ENCODE peak calls at places on chromosomes 16 and 17, in seven cellular contexts. P is RWPE1, N is GM10248, V is psoas muscle, S is LNCaP clone FGC, H is AG04450, Y is progenitor cell of endocrine pancreas. E is an unnamed sample.

GRCh38 chr17:76092526-76093413 is 10.8 kb downstream of the EXOC7 start:
- DNase-seq in P (no peak), N (no peak), H (no peak), Y (no peak), V (no peak), S (no peak), E (no peak)

GRCh38 chr17:45132302-45132568 is at the start of gene PLCD3:
- DNase-seq in Y (no peak), P (no peak), S (no peak), N (no peak), H (no peak), V (no peak), E (no peak)

GRCh38 chr16:85148959-85149358 is 36.7 kb upstream of the CIBAR2 start:
- DNase-seq in H (no peak), P (no peak), N (no peak), V (no peak), S (peak; percentile 78), Y (no peak), E (no peak)

GRCh38 chr16:50309156-50309526 is 42.8 kb downstream of the ADCY7 start:
- DNase-seq in N (no peak), S (no peak), P (no peak), V (no peak), Y (no peak), H (no peak), E (no peak)

GRCh38 chr17:50865060-50865867 is 890 bp downstream of the TOB1 start:
- DNase-seq in Y (peak; percentile 22), N (peak; percentile 56), H (no peak), P (peak; percentile 39), V (peak; percentile 90), S (no peak), E (peak; percentile 34)

GRCh38 chr17:36132421-36132831 is 28.8 kb downstream of the CCL4 start:
- DNase-seq in H (no peak), Y (no peak), V (no peak), P (no peak), N (no peak), S (no peak), E (no peak)

GRCh38 chr16:66357523-66357928 is 9.0 kb upstream of the CDH5 start:
- DNase-seq in S (peak; percentile 41), V (no peak), N (peak; percentile 71), H (peak; percentile 62), Y (no peak), P (peak; percentile 74), E (peak; percentile 72)

GRCh38 chr17:73493212-73493814 is 150.9 kb downstream of the SDK2 start:
- DNase-seq in H (no peak), S (no peak), V (no peak), P (no peak), Y (no peak), N (no peak), E (no peak)

GRCh38 chr16:8785408-8785807 is 12.0 kb downstream of the TMEM186 start:
- DNase-seq in P (no peak), H (no peak), V (no peak), S (no peak), N (no peak), Y (no peak), E (no peak)

GRCh38 chr17:43536236-43537088 is 9.7 kb downstream of the ETV4 start:
- DNase-seq in S (no peak), V (no peak), Y (no peak), H (no peak), P (peak; percentile 55), N (no peak), E (no peak)

GRCh38 chr17:18186271-18186982 is 2.8 kb downstream of the ALKBH5 start:
- DNase-seq in N (no peak), P (no peak), H (no peak), V (no peak), S (no peak), Y (no peak), E (no peak)

GRCh38 chr17:56499799-56500388 is 93.6 kb upstream of the NOG start:
- DNase-seq in P (no peak), V (no peak), H (no peak), S (peak; percentile 15), Y (no peak), N (no peak), E (peak; percentile 57)

GRCh38 chr17:51667722-51668083 is 407.4 kb downstream of the UTP18 start:
- DNase-seq in Y (no peak), V (no peak), H (no peak), S (no peak), P (no peak), N (no peak), E (no peak)

GRCh38 chr16:11431915-11432465 is 86.7 kb downstream of the RMI2 start:
- DNase-seq in V (no peak), N (no peak), Y (no peak), S (no peak), H (no peak), P (no peak), E (no peak)

GRCh38 chr16:67736858-67737257 is 17.7 kb upstream of the GFOD2 start:
- DNase-seq in P (no peak), H (no peak), S (no peak), N (no peak), V (no peak), Y (no peak), E (no peak)

GRCh38 chr16:67296422-67296821 is 17.1 kb downstream of the PLEKHG4 start:
- DNase-seq in N (no peak), V (no peak), P (no peak), H (no peak), S (no peak), Y (no peak), E (no peak)

GRCh38 chr16:81778861-81779539 is at the start of gene PLCG2:
- DNase-seq in P (peak; percentile 82), H (no peak), V (peak; percentile 76), Y (peak; percentile 56), N (peak; percentile 92), S (peak; percentile 10), E (peak; percentile 47)

GRCh38 chr17:37488607-37489196 is 989 bp upstream of the DUSP14 start:
- DNase-seq in P (peak; percentile 92), H (peak; percentile 85), V (peak; percentile 91), N (peak; percentile 56), Y (peak; percentile 28), S (peak; percentile 92), E (peak; percentile 94)

GRCh38 chr16:17827313-17827712 is 356.6 kb upstream of the XYLT1 start:
- DNase-seq in H (no peak), V (no peak), S (no peak), P (no peak), N (no peak), Y (no peak), E (no peak)

GRCh38 chr17:29390856-29391631 is 881 bp downstream of the TAOK1 start:
- DNase-seq in H (no peak), N (no peak), S (no peak), Y (no peak), P (peak; percentile 25), V (peak; percentile 55), E (no peak)

GRCh38 chr16:23757937-23758619 is 3.3 kb downstream of the CHP2 start:
- DNase-seq in P (no peak), V (no peak), S (no peak), N (no peak), H (no peak), Y (no peak), E (no peak)

GRCh38 chr16:88103581-88104188 is 152.5 kb downstream of the BANP start:
- DNase-seq in Y (no peak), S (no peak), V (peak; percentile 16), H (no peak), P (no peak), N (no peak), E (no peak)

GRCh38 chr16:3889059-3889458 is 8.5 kb upstream of the CREBBP start:
- DNase-seq in N (no peak), H (no peak), S (no peak), V (no peak), P (no peak), Y (no peak), E (no peak)

GRCh38 chr16:57115504-57116182 is 23.3 kb downstream of the CPNE2 start:
- DNase-seq in N (no peak), P (no peak), S (no peak), Y (no peak), V (peak; percentile 68), H (no peak), E (no peak)

GRCh38 chr16:31112711-31113419 is 4.6 kb upstream of the KAT8 start:
- DNase-seq in H (no peak), Y (no peak), P (no peak), V (no peak), S (no peak), N (no peak), E (no peak)

GRCh38 chr17:1713878-1714487 is 3.8 kb upstream of the TLCD2 start:
- DNase-seq in Y (peak; percentile 41), N (no peak), P (peak; percentile 35), V (peak; percentile 62), H (no peak), S (peak; percentile 43), E (peak; percentile 64)
- TF ChIP-seq CTCF in Y (peak; percentile 69), N (peak; percentile 38), P (peak; percentile 79), V (peak; percentile 29), H (peak; percentile 52), S (peak; percentile 91), E (peak; percentile 67)

GRCh38 chr17:80859004-80859941 is 132.4 kb upstream of the CHMP6 start:
- DNase-seq in V (peak; percentile 92), Y (no peak), N (no peak), H (peak; percentile 85), S (no peak), P (peak; percentile 56), E (no peak)
- TF ChIP-seq CTCF in V (no peak), Y (no peak), N (no peak), H (peak; percentile 36), S (no peak), P (no peak), E (no peak)

GRCh38 chr17:38906429-38907172 is 18.8 kb upstream of the LASP1NB start:
- DNase-seq in H (no peak), S (no peak), P (no peak), Y (no peak), V (peak; percentile 48), N (no peak), E (no peak)

GRCh38 chr17:38908676-38909181 is 16.7 kb upstream of the LASP1NB start:
- DNase-seq in N (no peak), V (peak; percentile 44), Y (no peak), H (no peak), S (no peak), P (peak; percentile 52), E (no peak)

GRCh38 chr17:38910325-38910724 is 15.1 kb upstream of the LASP1NB start:
- DNase-seq in Y (no peak), H (no peak), P (no peak), N (no peak), S (no peak), V (peak; percentile 6), E (no peak)

GRCh38 chr17:38905375-38905774 is 20.0 kb upstream of the LASP1NB start:
- DNase-seq in H (no peak), S (no peak), Y (no peak), V (peak; percentile 19), N (no peak), P (no peak), E (no peak)

GRCh38 chr17:38907930-38908675 is 17.3 kb upstream of the LASP1NB start:
- DNase-seq in H (no peak), P (no peak), Y (no peak), N (no peak), V (peak; percentile 40), S (no peak), E (no peak)
- TF ChIP-seq CTCF in H (no peak), P (no peak), Y (no peak), N (no peak), V (no peak), S (no peak), E (no peak)

DNA sequence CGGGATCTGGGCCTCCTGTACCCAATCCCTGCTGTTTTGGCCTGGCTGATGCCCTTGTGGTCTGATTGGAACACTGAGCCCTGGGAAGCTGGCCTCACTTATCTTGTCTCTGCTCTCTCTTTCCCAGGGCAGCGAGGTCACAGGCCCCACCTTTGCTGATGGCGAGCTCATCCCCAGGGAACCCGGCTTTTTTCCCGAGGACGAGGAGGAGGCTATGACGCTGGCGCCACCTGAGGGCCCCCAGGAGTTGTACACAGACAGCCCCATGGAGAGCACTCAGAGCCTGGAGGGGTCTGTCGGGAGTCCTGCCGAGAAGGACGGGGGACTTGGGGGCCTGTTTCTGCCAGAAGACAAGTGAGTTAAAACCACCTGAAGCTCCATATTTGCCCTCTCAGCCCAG is 126.0 kb downstream of the RAB11FIP4 start:
- DNase-seq in P (peak; percentile 30), Y (no peak), N (no peak), H (no peak), V (no peak), S (no peak), E (no peak)
- TF ChIP-seq CTCF in P (peak; percentile 30), Y (peak; percentile 33), N (peak; percentile 42), H (peak; percentile 23), V (peak; percentile 14), S (no peak), E (peak; percentile 81)

E was measured in HCT116.